ENCODE peak calls at places on chromosome 13, in seven cellular contexts. W is pancreas; T is cardiac fibroblast; Z is CD4-positive, alpha-beta T cell; N is endodermal cell; P is retinal pigment epithelial cell; U is HCT116. X is an unnamed sample.

GRCh38 chr13:32265726-32266125 is 49.4 kb downstream of the ZAR1L start:
- DNase-seq in W (no peak), T (no peak), Z (no peak), N (no peak), P (no peak), U (no peak), X (no peak)

GRCh38 chr13:20717581-20718542 is 14.4 kb downstream of the IL17D start:
- DNase-seq in W (no peak), T (no peak), Z (no peak), N (no peak), P (no peak), U (no peak), X (no peak)

GRCh38 chr13:48304132-48304876 is 753 bp downstream of the RB1 start:
- DNase-seq in W (no peak), T (peak), Z (no peak), N (no peak), P (no peak), U (no peak), X (peak)

GRCh38 chr13:27470042-27470830 is 19.9 kb upstream of the MTIF3 start:
- DNase-seq in W (no peak), T (no peak), Z (no peak), N (no peak), P (no peak), U (no peak), X (no peak)

GRCh38 chr13:103772576-103772975 is 706.4 kb upstream of the SLC10A2 start:
- DNase-seq in W (no peak), T (no peak), Z (no peak), N (peak), P (no peak), U (no peak), X (no peak)

GRCh38 chr13:95535243-95535642 is 17.3 kb upstream of the CLDN10 start:
- DNase-seq in W (no peak), T (peak), Z (no peak), N (no peak), P (peak), U (peak), X (no peak)

GRCh38 chr13:19836472-19836871 is 27.0 kb downstream of the ZMYM5 start:
- DNase-seq in W (no peak), T (peak), Z (no peak), N (no peak), P (peak), U (no peak), X (no peak)

GRCh38 chr13:40916207-40916998 is 102.7 kb downstream of the ELF1 start:
- DNase-seq in W (no peak), T (peak), Z (no peak), N (no peak), P (no peak), U (no peak), X (no peak)

GRCh38 chr13:40624338-40624737 is 42.1 kb downstream of the FOXO1 start:
- DNase-seq in W (no peak), T (peak), Z (peak), N (no peak), P (no peak), U (no peak), X (no peak)

DNA sequence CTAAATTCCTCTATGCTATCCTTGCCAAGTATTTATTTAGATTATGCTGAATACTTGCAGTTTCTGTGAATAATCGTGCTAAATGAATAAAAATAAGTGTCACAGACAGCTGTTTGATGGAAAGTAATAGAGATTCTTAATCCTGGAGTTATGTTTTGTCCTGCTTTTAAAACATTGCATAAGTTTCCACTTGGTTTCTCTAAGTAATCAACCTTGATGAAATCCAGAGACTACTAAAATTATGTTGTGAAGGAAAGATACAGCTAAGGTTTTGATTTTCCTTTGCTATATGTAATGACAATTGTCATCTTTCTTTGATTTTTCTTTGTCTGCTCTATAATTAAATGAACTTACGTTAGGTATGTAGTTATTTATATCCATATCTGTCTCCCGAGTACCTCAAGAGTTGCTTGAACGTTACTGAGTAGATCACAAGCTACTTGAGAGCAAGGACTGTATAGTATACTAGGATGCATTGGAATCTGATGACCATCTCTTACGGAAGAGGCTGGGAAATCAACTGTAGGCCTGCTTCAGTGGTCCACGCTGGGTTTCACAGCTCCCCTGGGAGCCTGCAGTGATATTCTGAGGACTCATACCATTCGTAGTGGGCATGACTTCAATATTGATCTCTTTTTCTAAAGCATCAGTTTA is 5.8 kb downstream of the ABHD13 start:
- DNase-seq in W (no peak), T (no peak), Z (no peak), N (no peak), P (no peak), U (no peak), X (no peak)
- TF ChIP-seq CTCF in W (no peak), T (no peak), Z (no peak), N (no peak), P (no peak), U (no peak), X (no peak)

GRCh38 chr13:28819748-28820098 is 416 bp upstream of the MTUS2 start:
- DNase-seq in W (peak), T (peak), Z (peak), N (peak), P (no peak), U (no peak), X (peak)
- TF ChIP-seq CTCF in W (no peak), T (no peak), Z (no peak), N (peak), P (peak), U (peak), X (peak)

DNA sequence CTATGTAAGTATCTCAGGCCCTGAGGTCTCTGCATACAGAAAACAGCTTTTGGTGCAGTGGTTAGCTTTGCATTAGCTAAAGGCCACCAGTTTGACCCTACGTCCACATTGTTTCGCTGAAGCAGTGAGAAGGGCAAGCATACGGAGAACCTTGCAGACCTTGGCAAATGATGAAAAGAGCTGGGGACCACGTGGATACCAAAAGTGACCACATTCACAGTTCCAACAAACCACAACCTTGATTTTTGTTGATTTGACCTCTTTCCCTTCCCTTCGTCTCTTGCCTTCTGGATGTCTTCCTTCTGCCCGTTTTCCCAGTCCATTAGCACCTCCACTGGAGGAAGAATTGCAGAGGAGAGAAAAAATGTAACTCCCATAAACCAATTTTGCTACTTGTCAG is 293.8 kb upstream of the HTR2A start:
- DNase-seq in W (no peak), T (no peak), Z (no peak), N (no peak), P (no peak), U (no peak), X (no peak)
- TF ChIP-seq CTCF in W (no peak), T (no peak), Z (no peak), N (no peak), P (no peak), U (no peak), X (no peak)

GRCh38 chr13:70960841-70961443 is 852.7 kb upstream of the KLHL1 start:
- DNase-seq in W (no peak), T (peak), Z (no peak), N (no peak), P (no peak), U (no peak), X (no peak)
- TF ChIP-seq CTCF in W (peak), T (peak), Z (peak), N (peak), P (peak), U (peak), X (peak)

GRCh38 chr13:110615322-110616102 is at the start of gene NAXD:
- DNase-seq in W (peak), T (peak), Z (peak), N (peak), P (peak), U (peak), X (peak)
- TF ChIP-seq CTCF in W (no peak), T (no peak), Z (no peak), N (no peak), P (no peak), U (no peak), X (no peak)

GRCh38 chr13:30329009-30329585 is 21.7 kb upstream of the KATNAL1 start:
- DNase-seq in W (no peak), T (no peak), Z (no peak), N (no peak), P (no peak), U (no peak), X (no peak)
- TF ChIP-seq CTCF in W (no peak), T (no peak), Z (no peak), N (no peak), P (no peak), U (no peak), X (no peak)

GRCh38 chr13:88824218-88824617 is 1153.0 kb downstream of the SLITRK5 start:
- DNase-seq in W (no peak), T (no peak), Z (no peak), N (no peak), P (no peak), U (no peak), X (no peak)

GRCh38 chr13:88817560-88817959 is 1146.4 kb downstream of the SLITRK5 start:
- DNase-seq in W (no peak), T (no peak), Z (no peak), N (no peak), P (no peak), U (no peak), X (no peak)

DNA sequence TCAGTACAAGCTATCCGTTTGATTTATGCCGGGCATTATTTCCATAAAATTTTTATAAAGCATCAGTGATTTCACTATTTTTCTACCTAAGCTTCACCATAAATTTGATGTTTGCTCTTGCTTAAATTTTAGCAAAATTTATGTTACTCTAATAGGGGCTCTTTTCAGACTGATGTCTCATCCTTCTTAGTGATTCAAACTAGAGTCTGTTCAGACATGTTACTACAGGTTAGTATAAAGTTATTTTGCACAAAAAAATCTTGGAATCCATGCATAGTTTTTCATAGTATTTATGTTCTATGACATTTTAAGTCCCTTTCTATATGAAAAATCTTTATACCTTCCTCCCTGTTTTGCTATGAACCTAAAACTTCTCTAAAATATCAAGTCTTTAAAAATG is 1151.9 kb downstream of the SLITRK5 start:
- DNase-seq in W (no peak), T (no peak), Z (no peak), N (no peak), P (no peak), U (no peak), X (no peak)
- TF ChIP-seq CTCF in W (no peak), T (no peak), Z (no peak), N (no peak), P (no peak), U (no peak), X (no peak)

GRCh38 chr13:108609353-108609752 is 20.1 kb upstream of the MYO16 start:
- DNase-seq in W (no peak), T (peak), Z (no peak), N (no peak), P (no peak), U (peak), X (no peak)
- TF ChIP-seq CTCF in W (no peak), T (peak), Z (no peak), N (peak), P (peak), U (peak), X (peak)

X was measured in GM10248.